ENCODE peak calls at places on chromosomes 13 and 19, in seven cellular contexts. U, S, H, J, R, V and W are unnamed samples.

GRCh38 chr13:27562457-27562856 is 57.9 kb downstream of the LNX2 start:
- DNase-seq in J (no peak), V (no peak), R (no peak), S (no peak), U (no peak), H (no peak), W (no peak)

GRCh38 chr13:71722206-71722605 is 144.8 kb downstream of the DACH1 start:
- DNase-seq in H (no peak), U (no peak), S (no peak), R (no peak), V (no peak), J (no peak), W (no peak)

GRCh38 chr13:24071423-24072075 is 89.0 kb upstream of the SPATA13 start:
- DNase-seq in U (no peak), S (no peak), V (no peak), J (no peak), H (no peak), R (no peak), W (no peak)

GRCh38 chr13:78024996-78025395 is 106.4 kb upstream of the EDNRB start:
- DNase-seq in V (no peak), J (no peak), U (no peak), R (no peak), S (no peak), H (no peak), W (no peak)

GRCh38 chr19:55590621-55591020 is 8.7 kb downstream of the FIZ1 start:
- DNase-seq in H (no peak), R (no peak), S (no peak), U (peak; percentile 84), V (no peak), J (no peak), W (no peak)

GRCh38 chr13:51619614-51620013 is 35.4 kb downstream of the WDFY2 start:
- DNase-seq in S (no peak), R (no peak), U (no peak), H (no peak), J (no peak), V (no peak), W (no peak)

GRCh38 chr13:66492479-66492878 is 737.7 kb downstream of the PCDH9 start:
- DNase-seq in R (no peak), J (no peak), S (no peak), U (peak; percentile 68), H (no peak), V (no peak), W (no peak)

GRCh38 chr19:23542562-23542961 is 144.4 kb downstream of the ZNF675 start:
- DNase-seq in S (no peak), V (no peak), H (no peak), J (no peak), U (no peak), R (no peak), W (no peak)

GRCh38 chr19:41310031-41310831 is at the start of gene CCDC97:
- DNase-seq in V (peak; percentile 77), H (peak; percentile 70), R (no peak), U (peak; percentile 93), S (peak; percentile 85), J (peak; percentile 90), W (peak; percentile 88)

GRCh38 chr13:91904005-91904404 is 505.6 kb downstream of the GPC5 start:
- DNase-seq in S (no peak), J (no peak), U (no peak), H (no peak), V (no peak), R (no peak), W (no peak)

GRCh38 chr13:114064516-114065140 is 67.8 kb downstream of the RASA3 start:
- DNase-seq in R (no peak), S (no peak), H (no peak), V (no peak), U (no peak), J (peak; percentile 40), W (no peak)

GRCh38 chr13:35208587-35208986 is 266.5 kb downstream of the NBEA start:
- DNase-seq in J (no peak), V (no peak), S (no peak), R (no peak), H (no peak), U (no peak), W (no peak)

GRCh38 chr13:72180253-72180952 is 313.4 kb upstream of the DACH1 start:
- DNase-seq in R (no peak), J (no peak), H (no peak), V (no peak), S (peak; percentile 62), U (peak; percentile 25), W (no peak)

GRCh38 chr13:101917475-101917810 is 465.0 kb downstream of the ITGBL1 start:
- DNase-seq in S (no peak), U (peak; percentile 61), R (no peak), V (no peak), H (no peak), J (no peak), W (no peak)

GRCh38 chr13:42274386-42275097 is 2.6 kb downstream of the AKAP11 start:
- DNase-seq in V (no peak), S (no peak), J (no peak), U (no peak), H (no peak), R (no peak), W (no peak)

GRCh38 chr13:106243011-106243410 is 292.5 kb downstream of the EFNB2 start:
- DNase-seq in H (no peak), V (no peak), R (no peak), U (no peak), S (no peak), J (no peak), W (no peak)

GRCh38 chr19:7197169-7197759 is 97.0 kb downstream of the INSR start:
- DNase-seq in S (peak; percentile 87), U (peak; percentile 93), R (peak; percentile 93), V (peak; percentile 98), H (peak; percentile 88), J (peak; percentile 92), W (peak; percentile 91)

GRCh38 chr19:1284293-1284978 is 1.2 kb upstream of the EFNA2 start:
- DNase-seq in S (no peak), U (no peak), H (no peak), J (peak; percentile 80), R (no peak), V (no peak), W (no peak)

GRCh38 chr19:38093587-38093986 is 130.4 kb downstream of the DPF1 start:
- DNase-seq in J (no peak), R (no peak), H (no peak), U (no peak), V (no peak), S (no peak), W (no peak)

GRCh38 chr19:38099966-38100365 is 124.1 kb downstream of the DPF1 start:
- DNase-seq in H (no peak), U (no peak), S (no peak), R (no peak), J (no peak), V (no peak), W (no peak)

GRCh38 chr19:38100589-38100988 is 123.4 kb downstream of the DPF1 start:
- DNase-seq in H (no peak), J (no peak), S (no peak), R (no peak), U (no peak), V (no peak), W (no peak)

GRCh38 chr19:38093154-38093553 is 130.9 kb downstream of the DPF1 start:
- DNase-seq in J (no peak), H (no peak), V (no peak), S (no peak), R (no peak), U (no peak), W (no peak)

GRCh38 chr19:38095411-38096308 is 128.4 kb downstream of the DPF1 start:
- DNase-seq in S (peak; percentile 69), H (peak; percentile 63), V (peak; percentile 70), R (peak; percentile 11), U (peak; percentile 92), J (peak; percentile 66), W (peak; percentile 74)
- H3K27ac ChIP-seq in S (no peak overlapping the region), H (no peak overlapping the region), V (no peak overlapping the region), R (no peak overlapping the region), U (peak overlapping the region; percentile 70), J (no peak overlapping the region), W (no peak overlapping the region)

DNA sequence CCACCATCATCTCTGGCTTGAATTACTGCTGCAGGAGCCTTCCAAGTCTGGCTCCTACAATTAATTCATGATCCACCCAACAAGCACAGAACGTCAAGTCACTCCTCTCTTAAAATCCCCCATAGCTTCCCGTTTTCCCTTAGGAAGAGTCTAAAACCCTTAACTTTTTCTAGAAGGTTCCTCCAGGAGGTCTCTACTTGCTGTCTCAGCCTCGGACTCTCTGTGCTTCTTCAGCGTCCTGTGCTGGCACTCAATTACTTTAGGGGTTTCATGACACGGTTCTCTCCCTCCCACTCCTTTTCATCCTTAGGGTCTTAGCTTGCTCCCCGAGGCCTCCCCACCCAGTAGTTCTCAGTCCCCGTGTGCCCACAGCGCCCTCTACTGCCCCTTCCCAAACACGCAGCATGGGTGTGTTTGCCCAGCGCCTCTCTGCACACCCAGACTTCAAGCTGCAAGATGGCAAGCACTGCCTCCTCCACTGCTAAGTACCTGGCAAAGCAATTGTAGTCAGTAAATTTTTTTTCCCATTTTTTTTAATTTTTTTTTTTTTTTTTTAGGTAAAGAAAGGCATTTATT is 25.8 kb upstream of the MAP3K10 start:
- DNase-seq in J (peak; percentile 68), V (peak; percentile 44), R (no peak), H (no peak), S (peak; percentile 28), U (peak; percentile 90), W (peak; percentile 36)
- TF ChIP-seq CTCF in J (peak; percentile 34), V (peak; percentile 30), R (peak; percentile 39), H (peak; percentile 34), S (no peak), U (peak; percentile 97), W (peak; percentile 35)

GRCh38 chr19:33683881-33684549 is 62.3 kb downstream of the CHST8 start:
- DNase-seq in U (peak; percentile 91), H (no peak), J (no peak), R (no peak), S (peak; percentile 38), V (no peak), W (no peak)
- H3K27ac ChIP-seq in U (no peak overlapping the region), H (no peak overlapping the region), J (no peak overlapping the region), R (no peak overlapping the region), S (no peak overlapping the region), V (no peak overlapping the region), W (no peak overlapping the region)

DNA sequence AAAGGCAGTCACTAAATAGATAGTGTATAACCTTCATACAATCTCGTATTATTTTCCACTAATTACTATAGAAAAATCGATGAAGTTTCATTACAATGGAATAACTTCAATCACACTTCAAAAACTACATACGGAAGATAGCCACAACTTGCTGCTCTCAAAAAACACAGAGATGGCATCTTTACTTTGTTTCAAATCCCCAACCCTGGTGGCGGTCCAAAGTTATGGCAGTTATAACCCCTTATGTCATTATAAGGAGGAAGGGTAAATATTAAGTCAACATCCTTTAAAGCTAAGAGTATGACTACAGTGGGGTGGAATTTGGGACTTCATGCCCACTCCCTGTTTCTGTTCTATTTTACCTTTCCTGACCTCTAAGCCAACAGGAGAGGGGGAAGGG is 146.5 kb downstream of the LACC1 start:
- DNase-seq in H (no peak), R (no peak), J (no peak), S (no peak), V (no peak), U (peak; percentile 13), W (no peak)
- TF ChIP-seq CTCF in H (no peak), R (no peak), J (no peak), S (no peak), V (no peak), U (no peak), W (no peak)